ENCODE peak calls at places on chromosomes 11 and 22, in five cellular contexts. I is cardiac fibroblast, Q is PC-3, K is sigmoid colon, W is fibroblast of the aortic adventitia. P is an unnamed sample.

GRCh38 chr22:35561796-35562526 is 21.3 kb downstream of the RASD2 start:
- DNase-seq in I (peak), Q (peak), K (no peak), W (no peak), P (no peak)

GRCh38 chr11:34036456-34036855 is 15.1 kb upstream of the CAPRIN1 start:
- DNase-seq in I (no peak), Q (no peak), K (no peak), W (peak), P (no peak)

GRCh38 chr11:94638902-94639373 is 71.8 kb downstream of the PIWIL4 start:
- DNase-seq in I (peak), Q (no peak), K (no peak), W (peak), P (no peak)

GRCh38 chr11:104812416-104812815 is 85.8 kb downstream of the CASP12 start:
- DNase-seq in I (no peak), Q (no peak), K (no peak), W (no peak), P (no peak)

GRCh38 chr11:122116591-122116990 is 576 bp upstream of the BLID start:
- DNase-seq in I (no peak), Q (no peak), K (no peak), W (no peak), P (no peak)

GRCh38 chr11:93487032-93487483 is 56.1 kb downstream of the SMCO4 start:
- DNase-seq in I (no peak), Q (no peak), K (peak), W (no peak), P (no peak)

GRCh38 chr11:10881892-10882291 is 24.0 kb upstream of the ZBED5 start:
- DNase-seq in I (no peak), Q (no peak), K (no peak), W (no peak), P (no peak)

GRCh38 chr11:35491231-35491871 is 34.1 kb downstream of the PAMR1 start:
- DNase-seq in I (peak), Q (peak), K (no peak), W (peak), P (no peak)

GRCh38 chr22:37854946-37855345 is 5.7 kb downstream of the EIF3L start:
- DNase-seq in I (no peak), Q (no peak), K (no peak), W (no peak), P (no peak)

GRCh38 chr11:20125927-20126326 is 34.3 kb downstream of the DBX1 start:
- DNase-seq in I (peak), Q (peak), K (no peak), W (peak), P (no peak)

GRCh38 chr11:108654994-108655631 is 9.8 kb upstream of the DDX10 start:
- DNase-seq in I (peak), Q (peak), K (no peak), W (peak), P (no peak)

GRCh38 chr22:31086703-31087330 is 5.7 kb downstream of the SMTN start:
- DNase-seq in I (no peak), Q (no peak), K (no peak), W (no peak), P (no peak)

GRCh38 chr22:36417281-36417686 is 29.5 kb upstream of the MYH9 start:
- DNase-seq in I (no peak), Q (peak), K (no peak), W (no peak), P (no peak)

GRCh38 chr11:22922672-22923071 is 62.4 kb upstream of the CCDC179 start:
- DNase-seq in I (no peak), Q (no peak), K (no peak), W (no peak), P (no peak)

GRCh38 chr11:84663731-84664130 is 963.4 kb downstream of the DLG2 start:
- DNase-seq in I (no peak), Q (no peak), K (no peak), W (no peak), P (no peak)
- TF ChIP-seq CTCF in I (no peak), Q (no peak), K (no peak), W (no peak), P (no peak)

DNA sequence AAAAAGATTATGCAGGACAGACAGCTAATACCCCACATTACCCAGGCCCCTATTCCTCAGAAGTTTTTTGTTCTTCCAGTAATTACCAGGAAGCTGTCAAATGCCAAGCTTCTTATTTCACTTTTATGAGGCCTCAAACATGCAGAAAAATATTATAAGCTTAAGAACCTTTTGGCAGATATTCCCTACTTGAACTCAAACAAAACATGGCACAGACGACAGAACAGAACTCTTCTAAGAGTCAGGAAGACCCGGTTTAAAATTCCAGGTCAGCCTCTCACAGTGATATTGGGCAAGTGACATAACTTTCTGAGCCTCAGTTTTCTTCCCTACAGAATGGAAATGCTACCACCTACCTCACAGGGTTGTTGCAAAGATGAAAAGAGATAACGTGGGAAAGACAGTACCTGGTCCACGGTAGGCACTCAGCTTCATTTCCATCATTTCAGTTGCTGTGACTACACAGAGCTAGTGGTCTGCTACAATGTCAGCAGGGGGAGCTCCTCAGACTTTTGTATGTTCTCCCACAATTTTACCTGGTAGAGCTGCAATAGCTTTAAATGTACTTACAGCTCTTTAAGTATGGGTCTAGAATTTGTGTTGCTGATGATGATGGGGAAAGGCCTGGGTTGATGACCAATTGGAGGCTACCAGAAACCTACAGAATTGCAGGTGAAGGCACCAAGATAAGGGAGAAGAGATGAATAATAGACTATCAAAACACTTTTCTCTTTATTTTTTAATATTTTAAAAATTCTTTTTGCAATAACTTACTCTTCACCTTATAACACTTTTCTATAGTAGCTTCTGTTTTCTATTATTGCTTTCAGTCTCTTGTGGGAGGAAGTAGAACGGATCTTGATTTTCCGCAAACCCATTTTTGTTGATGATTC is 98.3 kb upstream of the CHRM4 start:
- DNase-seq in I (peak), Q (peak), K (no peak), W (peak), P (no peak)
- TF ChIP-seq CTCF in I (peak), Q (peak), K (peak), W (peak), P (peak)

GRCh38 chr11:72534859-72535547 is 100.7 kb upstream of the CLPB start:
- DNase-seq in I (no peak), Q (peak), K (no peak), W (peak), P (no peak)
- TF ChIP-seq CTCF in I (peak), Q (peak), K (no peak), W (peak), P (peak)

DNA sequence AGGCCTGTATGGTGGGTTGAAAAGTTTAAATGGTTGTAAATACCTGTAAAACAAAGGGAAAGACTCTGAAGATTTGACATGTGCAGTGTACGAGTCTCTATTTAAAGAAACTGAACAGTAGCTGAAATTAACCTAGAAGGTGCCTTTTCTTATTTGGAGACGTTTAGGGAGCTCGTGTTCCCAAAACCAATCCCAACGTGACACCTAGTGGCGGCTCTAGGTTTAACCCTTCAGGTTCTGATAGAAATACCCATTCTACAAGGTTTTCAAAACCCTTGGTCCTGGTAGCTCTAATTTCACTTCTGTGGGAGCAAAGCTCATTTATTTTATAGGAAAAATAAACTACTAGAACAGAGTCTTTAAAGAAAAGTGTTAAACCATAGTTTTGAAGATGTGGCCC is 258.3 kb downstream of the LRRC4C start:
- DNase-seq in I (peak), Q (peak), K (no peak), W (no peak), P (no peak)
- TF ChIP-seq CTCF in I (peak), Q (peak), K (no peak), W (no peak), P (peak)

GRCh38 chr22:43133401-43133800 is 9.8 kb downstream of the MCAT start:
- DNase-seq in I (no peak), Q (no peak), K (no peak), W (no peak), P (no peak)

GRCh38 chr22:43135565-43135964 is 7.6 kb downstream of the MCAT start:
- DNase-seq in I (no peak), Q (no peak), K (no peak), W (no peak), P (no peak)

GRCh38 chr22:43136801-43137200 is 6.4 kb downstream of the MCAT start:
- DNase-seq in I (no peak), Q (no peak), K (no peak), W (no peak), P (no peak)

GRCh38 chr22:43134553-43134952 is 8.6 kb downstream of the MCAT start:
- DNase-seq in I (no peak), Q (no peak), K (no peak), W (no peak), P (no peak)

DNA sequence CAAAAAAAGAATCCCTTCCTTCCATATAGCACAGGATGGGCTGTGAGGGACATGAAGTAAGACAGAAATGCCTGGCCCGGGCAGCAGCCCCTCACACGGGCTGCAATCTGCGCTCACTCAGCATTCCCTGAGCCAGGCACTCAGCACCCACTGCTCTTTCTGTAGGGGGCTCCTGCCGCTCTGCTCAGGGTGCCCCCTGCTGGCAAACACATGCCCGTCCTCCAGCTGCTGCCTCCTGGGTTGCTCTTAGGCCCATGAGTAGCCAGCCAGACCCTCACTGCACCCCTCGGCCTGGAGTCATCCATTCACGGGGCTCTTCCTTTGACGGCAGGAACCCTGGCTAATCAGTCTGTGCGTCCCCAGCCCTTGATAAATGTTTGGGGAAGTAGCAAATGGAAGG is 6.9 kb downstream of the MCAT start:
- DNase-seq in I (peak), Q (peak), K (no peak), W (peak), P (no peak)
- TF ChIP-seq CTCF in I (peak), Q (peak), K (peak), W (peak), P (peak)

GRCh38 chr22:47550524-47551437 is 788.3 kb downstream of the TBC1D22A start:
- DNase-seq in I (no peak), Q (no peak), K (no peak), W (no peak), P (no peak)
- TF ChIP-seq CTCF in I (no peak), Q (no peak), K (no peak), W (no peak), P (no peak)

DNA sequence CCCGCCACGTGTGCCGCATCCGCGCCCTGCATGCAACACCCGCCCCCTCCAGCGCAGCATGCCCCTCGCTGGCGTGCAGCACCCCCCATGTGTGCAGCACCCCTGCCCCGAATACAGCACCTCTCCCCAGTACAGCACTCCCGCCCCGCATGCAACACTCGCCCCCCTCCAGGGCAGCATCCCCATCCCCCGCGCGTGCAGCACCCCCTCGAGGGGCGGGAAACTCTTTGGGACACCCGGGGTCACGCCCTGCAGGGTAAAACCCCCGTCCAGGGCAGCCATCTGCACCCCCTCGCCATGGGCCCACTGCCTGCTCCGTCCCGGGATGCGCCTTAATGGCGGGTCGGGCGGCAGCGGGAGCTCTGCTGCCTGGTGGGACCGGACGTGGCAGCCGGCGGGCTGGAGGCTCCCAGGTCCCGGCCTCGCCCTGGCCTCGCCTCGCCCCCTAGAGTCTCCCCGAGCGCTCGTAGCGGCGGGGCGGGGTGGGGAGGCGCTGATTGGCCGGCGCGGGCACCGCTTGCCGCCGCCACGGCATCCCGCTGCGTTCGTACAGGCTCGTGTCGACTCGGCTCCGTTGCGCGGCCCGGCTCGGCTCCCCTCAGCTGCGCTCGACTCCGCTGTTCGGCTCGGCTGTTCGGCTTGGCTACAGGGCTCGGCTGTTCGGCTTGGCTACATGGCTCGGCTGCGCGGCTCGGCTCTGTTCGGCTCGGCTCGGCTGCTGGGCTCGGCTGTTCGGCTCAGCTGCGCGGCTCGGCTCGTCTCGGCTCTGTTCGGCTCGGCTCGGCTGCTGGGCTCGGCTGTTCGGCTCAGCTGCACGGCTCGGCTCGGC is 417 bp upstream of the BRSK2 start:
- DNase-seq in I (peak), Q (peak), K (peak), W (peak), P (no peak)
- TF ChIP-seq CTCF in I (no peak), Q (no peak), K (peak), W (peak), P (peak)

GRCh38 chr11:472272-472671 is 22.2 kb downstream of the PTDSS2 start:
- DNase-seq in I (no peak), Q (no peak), K (no peak), W (no peak), P (no peak)
- TF ChIP-seq CTCF in I (no peak), Q (no peak), K (no peak), W (no peak), P (no peak)

DNA sequence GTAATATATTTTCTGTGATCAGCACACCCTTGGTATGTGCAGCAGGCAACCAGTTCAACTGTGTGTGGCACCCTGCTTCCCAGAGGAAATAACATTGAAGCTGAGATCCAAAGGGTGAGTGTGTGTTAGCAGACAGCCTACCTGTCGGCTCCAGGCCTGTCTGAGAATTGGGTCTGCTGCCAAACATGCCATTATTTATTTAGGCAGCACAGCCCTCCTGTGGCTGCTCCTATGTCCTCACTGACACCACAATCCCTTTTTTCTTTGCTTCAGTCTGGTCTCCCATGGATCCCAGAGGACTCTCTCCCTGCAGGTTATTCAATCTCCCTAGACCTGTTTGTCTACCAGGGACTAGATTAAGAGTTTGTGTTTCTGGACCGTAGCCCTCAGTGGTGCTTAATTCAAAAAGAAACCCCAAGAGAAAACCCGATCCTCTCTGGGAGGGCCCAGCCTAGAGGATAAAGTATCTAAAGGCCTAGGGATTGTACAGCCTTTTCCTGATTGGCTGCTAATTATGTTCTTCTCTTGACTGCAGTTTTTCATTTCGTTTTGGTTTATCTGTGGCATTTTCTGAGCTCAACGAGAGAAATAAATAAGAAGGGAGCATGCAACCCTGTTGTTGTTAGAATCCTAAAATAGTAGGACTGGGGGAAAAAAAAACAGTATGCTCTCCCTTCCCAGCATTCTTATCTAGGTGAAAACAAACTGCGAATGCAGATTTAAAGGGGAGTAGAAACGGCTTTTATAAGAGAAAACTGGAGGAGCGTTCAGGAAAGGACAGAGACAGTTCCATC is 24.1 kb downstream of the KCNE3 start:
- DNase-seq in I (peak), Q (peak), K (no peak), W (peak), P (no peak)
- TF ChIP-seq CTCF in I (peak), Q (peak), K (no peak), W (no peak), P (peak)

DNA sequence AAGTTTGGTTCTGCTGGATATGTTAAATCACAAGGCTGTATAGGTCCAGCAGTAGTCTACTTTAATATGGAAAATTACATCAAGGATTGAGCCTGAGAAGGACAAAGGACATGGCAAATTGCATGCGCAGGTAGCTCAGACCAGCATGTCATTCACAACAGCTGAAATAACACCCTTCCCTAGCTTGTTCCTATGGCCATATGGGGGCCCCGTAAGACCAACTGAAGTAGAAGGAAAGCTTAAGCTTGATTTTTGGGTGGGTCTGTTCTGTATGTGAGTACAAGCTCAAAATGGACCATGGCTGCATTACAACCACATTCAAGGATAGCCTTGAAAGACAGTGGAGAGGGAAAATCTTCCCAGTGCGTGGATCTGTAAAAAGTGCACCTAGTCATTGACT is 20.6 kb upstream of the PDE3B start:
- DNase-seq in I (no peak), Q (no peak), K (no peak), W (no peak), P (no peak)
- TF ChIP-seq CTCF in I (no peak), Q (no peak), K (no peak), W (no peak), P (no peak)

P was measured in chondrocyte.